ENCODE peak calls at places on chromosomes 13 and 19, in five cellular contexts. U, F, X, V and W are unnamed samples. For H3K36me3, the result is how much of the 10 kb centered on the place peaks cover.

GRCh38 chr13:61994174-61994573 is 578.5 kb upstream of the PCDH20 start:
- DNase-seq in U (no peak), F (no peak), V (no peak), X (no peak), W (no peak)

GRCh38 chr19:17091758-17092333 is 16.3 kb downstream of the MYO9B start:
- DNase-seq in V (no peak), U (no peak), X (peak), F (peak), W (peak)

GRCh38 chr19:28351761-28352160 is 861.2 kb downstream of the UQCRFS1 start:
- DNase-seq in V (no peak), U (no peak), F (no peak), X (no peak), W (no peak)

GRCh38 chr19:46984077-46985010 is 35.3 kb upstream of the NPAS1 start:
- DNase-seq in X (no peak), V (peak), U (no peak), F (peak), W (no peak)

GRCh38 chr13:46679369-46680180 is 117.4 kb downstream of the ESD start:
- DNase-seq in U (no peak), X (no peak), V (peak), F (no peak), W (no peak)

GRCh38 chr13:40927929-40928328 is 91.2 kb downstream of the ELF1 start:
- DNase-seq in X (no peak), F (no peak), U (no peak), V (no peak), W (no peak)

GRCh38 chr19:54094601-54095000 is 6.0 kb downstream of the OSCAR start:
- DNase-seq in X (no peak), U (no peak), V (no peak), F (no peak), W (no peak)

GRCh38 chr13:72970301-72970880 is 88.4 kb upstream of the KLF5 start:
- DNase-seq in U (no peak), V (no peak), X (no peak), F (no peak), W (no peak)

GRCh38 chr13:94112227-94112626 is 367.3 kb downstream of the DCT start:
- DNase-seq in X (no peak), V (peak), F (peak), U (no peak), W (no peak)

GRCh38 chr13:34025746-34026145 is 207.8 kb downstream of the RFC3 start:
- DNase-seq in V (peak), U (no peak), F (no peak), X (no peak), W (no peak)

GRCh38 chr13:113452942-113453901 is at the start of gene ADPRHL1:
- DNase-seq in V (no peak), X (no peak), U (no peak), F (peak), W (peak)

GRCh38 chr19:50264483-50265186 is 61.2 kb downstream of the MYH14 start:
- DNase-seq in F (no peak), U (no peak), V (no peak), X (no peak), W (peak)

GRCh38 chr19:39540333-39540673 is 342 bp upstream of the EID2 start:
- DNase-seq in V (no peak), U (no peak), F (no peak), X (no peak), W (no peak)
- H3K4me3 ChIP-seq in V (no peak), U (peak), F (no peak), X (peak), W (no peak)

DNA sequence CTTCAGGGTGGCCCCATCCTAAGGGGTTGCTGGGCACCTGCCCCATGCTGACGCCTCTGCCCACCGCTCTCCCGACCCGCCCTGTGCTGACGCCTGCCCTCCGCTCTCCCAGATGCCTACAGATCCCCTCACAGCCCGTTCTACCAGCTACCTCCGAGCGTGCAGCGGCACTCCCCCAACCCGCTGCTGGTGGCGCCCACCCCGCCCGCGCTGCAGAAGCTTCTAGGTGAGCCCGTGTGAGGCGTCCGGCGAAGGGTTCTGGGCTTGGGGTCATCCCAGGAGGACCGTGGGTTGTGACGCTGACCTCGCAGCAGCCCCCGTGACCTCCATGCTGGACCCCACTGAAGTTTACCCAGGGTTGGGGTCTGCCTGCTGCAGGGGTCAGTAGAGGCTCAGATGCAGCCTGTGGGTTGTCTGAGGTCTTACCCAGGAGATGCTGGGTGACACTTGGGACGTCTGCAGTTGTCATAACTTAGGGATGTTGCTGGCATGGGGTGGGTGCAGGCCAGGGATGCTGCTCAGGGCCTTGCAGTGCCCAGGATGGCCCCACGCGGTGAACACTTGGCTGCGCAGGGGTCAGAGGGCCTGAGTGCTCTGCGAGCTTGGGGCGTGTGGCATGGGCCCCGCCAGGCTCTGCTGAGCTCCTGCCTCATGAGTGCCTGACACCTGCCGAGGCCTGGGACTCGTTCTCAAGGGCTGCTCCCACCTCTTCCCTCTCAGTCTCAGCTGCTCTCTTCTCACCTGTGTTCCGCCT is 25.0 kb downstream of the PLEKHJ1 start:
- DNase-seq in V (no peak), U (no peak), X (no peak), F (no peak), W (no peak)
- H3K36me3 ChIP-seq in V (half or more), U (under half), X (half or more), F (under half), W (under half)

DNA sequence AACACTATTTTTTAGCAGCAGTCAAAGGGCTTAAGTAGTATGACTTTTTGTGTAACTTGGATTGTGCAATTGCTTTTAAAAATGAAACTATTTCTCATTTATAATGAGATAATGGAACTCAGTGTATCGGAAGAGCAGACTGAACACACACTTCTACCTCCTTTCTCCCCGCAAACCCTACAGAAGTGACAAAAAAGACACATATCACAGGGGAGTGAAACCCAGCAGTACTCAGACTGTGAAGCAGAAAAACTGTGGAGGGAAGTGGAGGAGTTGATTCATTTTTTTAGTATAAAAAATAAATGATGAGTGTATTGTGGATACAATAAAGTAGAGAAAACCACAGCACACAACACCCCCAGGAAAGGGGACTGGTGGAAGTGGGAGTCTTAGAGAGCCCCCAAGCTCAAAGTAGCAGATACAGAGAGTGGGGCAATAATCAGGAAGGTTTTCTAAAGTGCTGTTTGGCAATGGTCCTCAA is 9.7 kb downstream of the LPAR6 start:
- DNase-seq in V (peak), X (no peak), U (no peak), F (no peak), W (no peak)
- H3K4me3 ChIP-seq in V (no peak), X (no peak), U (no peak), F (no peak), W (no peak)

DNA sequence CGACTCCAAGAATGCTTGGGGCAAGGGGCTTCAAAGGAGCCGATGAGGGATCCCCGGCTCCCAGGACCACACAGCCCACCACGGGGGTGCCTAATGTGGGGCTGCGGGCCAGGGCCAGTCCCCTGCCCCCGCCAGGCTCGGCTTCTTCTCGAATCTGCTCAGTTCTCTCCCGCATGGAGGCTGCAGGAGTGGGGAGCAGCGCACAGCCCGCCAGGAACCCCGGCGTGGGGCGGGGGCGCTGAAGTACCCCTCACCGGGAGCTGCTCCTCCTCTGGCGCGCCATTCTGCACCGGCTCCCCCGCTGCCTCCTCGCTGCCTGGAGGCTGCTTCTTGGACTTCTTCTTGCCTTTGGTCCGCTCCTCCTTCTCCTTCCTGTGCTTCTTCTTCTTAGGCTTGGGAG is 14.7 kb downstream of the IZUMO4 start:
- DNase-seq in X (no peak), V (no peak), F (no peak), U (no peak), W (no peak)
- H3K36me3 ChIP-seq in X (half or more), V (half or more), F (under half), U (half or more), W (half or more)

DNA sequence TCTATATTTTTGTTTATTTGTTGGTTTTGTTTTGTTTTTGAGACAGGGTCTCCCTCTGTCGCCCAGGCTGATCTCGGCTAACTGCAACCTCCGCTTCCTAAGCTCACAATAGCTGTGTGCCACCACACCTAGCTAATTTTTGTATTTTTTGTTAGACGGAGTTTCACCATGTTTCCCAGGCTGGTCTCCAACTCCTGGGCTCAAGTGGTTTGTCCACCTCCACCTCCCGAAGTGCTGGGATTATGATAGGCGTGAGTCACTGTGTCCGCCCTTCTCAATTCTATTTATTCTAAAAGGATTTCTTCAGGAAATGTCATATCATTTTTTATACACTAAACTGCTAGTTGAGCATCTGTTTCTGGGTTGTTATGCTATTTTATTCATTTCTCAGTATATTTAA is 1206.0 kb downstream of the OLFM4 start:
- DNase-seq in X (no peak), F (no peak), U (no peak), V (no peak), W (no peak)
- H3K4me3 ChIP-seq in X (no peak), F (no peak), U (no peak), V (no peak), W (no peak)

GRCh38 chr19:19356901-19357566 is 36.4 kb downstream of the MAU2 start:
- DNase-seq in U (no peak), X (no peak), V (no peak), F (no peak), W (peak)
- H3K36me3 ChIP-seq in U (under half), X (half or more), V (half or more), F (under half), W (under half)

GRCh38 chr19:48989701-48990291 is 3.3 kb downstream of the GYS1 start:
- DNase-seq in X (no peak), U (no peak), F (peak), V (no peak), W (peak)

GRCh38 chr19:48992571-48993174 is 436 bp downstream of the GYS1 start:
- DNase-seq in F (peak), V (no peak), X (no peak), U (no peak), W (peak)

GRCh38 chr19:48990400-48990799 is 2.7 kb downstream of the GYS1 start:
- DNase-seq in F (no peak), U (no peak), X (no peak), V (no peak), W (peak)

GRCh38 chr19:48991823-48992570 is 1.1 kb downstream of the GYS1 start:
- DNase-seq in F (peak), U (no peak), X (peak), V (peak), W (peak)

DNA sequence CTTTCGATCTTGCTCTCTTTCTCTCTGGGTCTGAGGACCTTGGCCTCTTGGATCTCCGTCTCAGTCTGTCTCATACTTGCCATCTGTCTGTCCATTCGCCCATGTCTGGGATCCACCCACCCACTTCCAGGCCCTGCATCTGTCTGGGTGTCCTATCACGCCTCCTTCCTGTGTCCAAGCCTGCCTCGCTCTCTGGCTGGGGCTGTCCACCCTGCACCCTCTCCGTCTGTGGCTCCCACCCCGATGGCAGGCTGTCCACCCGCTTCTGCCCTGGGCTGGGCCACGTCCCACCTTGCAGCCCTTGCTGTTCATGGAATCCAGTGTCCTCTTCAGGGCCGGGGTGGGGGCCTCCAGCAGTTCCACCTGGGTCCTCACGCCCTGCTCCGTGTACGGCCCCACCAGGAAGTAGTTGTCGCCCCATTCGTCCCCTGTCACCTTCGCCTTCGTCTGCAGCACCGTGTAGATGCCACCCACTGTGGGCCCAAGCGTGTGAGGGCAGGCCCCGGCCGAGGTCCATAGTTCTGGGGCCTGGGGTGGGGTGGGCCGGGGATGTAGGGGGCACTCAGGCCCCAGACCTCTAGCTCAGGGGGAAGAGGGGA is 2.0 kb downstream of the GYS1 start:
- DNase-seq in X (no peak), F (no peak), V (no peak), U (no peak), W (peak)
- H3K4me3 ChIP-seq in X (peak), F (peak), V (no peak), U (no peak), W (no peak)

GRCh38 chr19:42229855-42230331 is 9.8 kb downstream of the ZNF526 start:
- DNase-seq in V (peak), F (no peak), U (no peak), X (no peak), W (no peak)
- H3K36me3 ChIP-seq in V (half or more), F (under half), U (under half), X (half or more), W (under half)